ENCODE peak calls at places on chromosomes 2 and 18, in four cellular contexts. E is K562, S is HepG2, D is SK-N-SH. K is an unnamed sample.

GRCh38 chr2:71552356-71552755 is 99.0 kb downstream of the DYSF start:
- DNase-seq in E (no peak), S (no peak), D (no peak), K (no peak)

GRCh38 chr2:143258126-143258892 is 129.1 kb downstream of the ARHGAP15 start:
- DNase-seq in E (peak), S (no peak), D (no peak), K (no peak)

GRCh38 chr18:74183110-74183509 is 34.8 kb downstream of the TIMM21 start:
- DNase-seq in E (no peak), S (no peak), D (no peak), K (no peak)

GRCh38 chr2:209472871-209473270 is 49.0 kb downstream of the MAP2 start:
- DNase-seq in E (no peak), S (no peak), D (no peak), K (no peak)

GRCh38 chr18:27707201-27707600 is 469.7 kb downstream of the CDH2 start:
- DNase-seq in E (no peak), S (no peak), D (no peak), K (no peak)

GRCh38 chr2:221264318-221264717 is 307.8 kb downstream of the EPHA4 start:
- DNase-seq in E (no peak), S (no peak), D (no peak), K (no peak)

GRCh38 chr2:84526562-84526961 is 10.3 kb downstream of the DNAH6 start:
- DNase-seq in E (no peak), S (no peak), D (no peak), K (no peak)

GRCh38 chr2:152847067-152847466 is 128.6 kb downstream of the ARL6IP6 start:
- DNase-seq in E (no peak), S (no peak), D (peak), K (no peak)

GRCh38 chr2:18311413-18311812 is 249.0 kb downstream of the RDH14 start:
- DNase-seq in E (no peak), S (peak), D (no peak), K (no peak)

GRCh38 chr2:121075006-121075545 is 209.9 kb downstream of the TFCP2L1 start:
- DNase-seq in E (peak), S (no peak), D (peak), K (peak)

GRCh38 chr18:13218376-13219011 is at the start of gene LDLRAD4:
- DNase-seq in E (no peak), S (no peak), D (peak), K (no peak)
- TF ChIP-seq TAF1 in E (no peak), S (no peak), D (no peak), K (no peak)

DNA sequence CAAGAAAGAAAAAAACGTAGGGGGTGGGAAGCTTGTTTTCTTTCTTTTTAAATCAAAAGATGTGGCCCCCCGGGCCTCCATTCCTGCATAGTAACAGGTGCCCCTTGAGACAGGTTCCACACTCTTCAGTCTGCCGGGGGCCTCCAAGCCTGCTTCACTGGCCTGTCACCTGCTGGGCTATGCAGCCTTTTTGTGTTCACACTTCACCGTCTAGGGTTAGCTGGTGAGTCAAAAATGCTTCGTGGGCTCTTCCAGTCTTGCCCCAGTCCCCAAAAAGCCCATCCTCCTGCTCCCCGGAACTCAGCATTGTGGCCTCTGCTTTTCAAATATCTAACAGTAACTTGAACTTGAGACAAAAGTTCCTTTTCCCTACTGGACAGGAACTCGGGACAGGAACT is 67.9 kb downstream of the POLR1A start:
- DNase-seq in E (no peak), S (no peak), D (no peak), K (no peak)
- TF ChIP-seq TAF1 in E (no peak), S (no peak), D (no peak), K (no peak)

GRCh38 chr2:177281400-177282021 is 17.0 kb upstream of the NFE2L2 start:
- DNase-seq in E (no peak), S (no peak), D (no peak), K (no peak)
- TF ChIP-seq TAF1 in E (no peak), S (no peak), D (no peak), K (no peak)

GRCh38 chr18:31612124-31612523 is 20.4 kb downstream of the TTR start:
- DNase-seq in E (no peak), S (no peak), D (no peak), K (no peak)

GRCh38 chr18:31614044-31614443 is 22.4 kb downstream of the TTR start:
- DNase-seq in E (no peak), S (no peak), D (no peak), K (no peak)

GRCh38 chr18:31611511-31611910 is 19.8 kb downstream of the TTR start:
- DNase-seq in E (no peak), S (no peak), D (no peak), K (no peak)

GRCh38 chr18:31609886-31610646 is 18.4 kb downstream of the TTR start:
- DNase-seq in E (no peak), S (no peak), D (no peak), K (no peak)

GRCh38 chr18:31610841-31611240 is 19.2 kb downstream of the TTR start:
- DNase-seq in E (peak), S (peak), D (peak), K (no peak)
- TF ChIP-seq TAF1 in E (no peak), S (no peak), D (no peak), K (no peak)

GRCh38 chr2:151619337-151619989 is 114.8 kb downstream of the NEB start:
- DNase-seq in E (peak), S (peak), D (no peak), K (no peak)
- TF ChIP-seq TAF1 in E (no peak), S (no peak), D (no peak), K (no peak)

DNA sequence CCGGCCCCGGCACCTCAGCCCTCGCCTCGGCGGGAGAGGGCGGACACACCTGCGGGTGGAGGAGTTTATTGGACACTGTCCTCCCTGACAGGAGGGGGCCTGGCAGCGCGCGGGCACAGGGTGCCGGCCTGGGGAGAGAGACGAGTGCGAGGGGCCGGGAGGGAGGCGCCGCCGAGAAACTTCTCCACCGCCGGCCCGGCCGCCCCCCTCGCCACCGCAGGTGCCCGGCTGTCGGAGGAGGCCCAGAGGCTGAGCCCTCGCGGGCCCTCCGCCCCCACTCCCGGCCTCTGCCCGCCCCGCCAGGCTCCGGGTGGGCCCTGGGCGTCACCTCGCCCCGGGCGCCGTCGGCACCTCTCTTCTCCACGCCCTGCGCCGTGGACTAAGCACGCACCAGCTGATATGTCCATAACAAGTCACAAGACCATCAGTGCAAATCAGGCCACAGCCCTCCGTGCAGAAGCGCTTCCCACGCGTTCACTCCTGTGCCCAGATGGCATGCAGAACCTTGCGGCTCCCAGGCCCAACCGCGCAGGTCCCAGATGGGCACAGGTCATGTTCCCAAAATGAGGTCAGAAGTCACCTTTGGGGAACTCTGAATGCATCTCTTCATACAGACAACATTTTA is 311.2 kb downstream of the CELF4 start:
- DNase-seq in E (no peak), S (no peak), D (no peak), K (no peak)
- TF ChIP-seq TAF1 in E (no peak), S (no peak), D (no peak), K (no peak)

DNA sequence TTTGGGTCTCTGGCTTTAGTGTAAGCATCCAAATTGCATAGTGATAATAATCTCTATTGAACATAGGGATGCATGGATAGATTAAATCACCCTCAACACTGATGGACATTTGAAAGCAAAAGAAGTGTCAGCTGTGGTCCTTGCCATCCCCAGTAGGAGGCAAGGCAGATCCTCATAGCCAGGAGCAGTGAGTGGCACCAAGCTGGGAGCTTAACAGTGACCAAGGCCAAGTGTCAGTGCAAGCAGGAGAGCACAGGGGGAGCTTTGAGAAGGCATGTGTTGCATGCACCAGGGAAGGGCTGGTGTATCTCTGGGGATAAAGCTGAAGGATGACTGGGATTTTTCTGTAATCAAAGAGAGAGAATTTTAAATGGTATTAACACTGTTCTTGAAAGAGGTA is 14.7 kb downstream of the SLC14A1 start:
- DNase-seq in E (no peak), S (no peak), D (no peak), K (no peak)
- TF ChIP-seq TAF1 in E (no peak), S (no peak), D (no peak), K (no peak)

DNA sequence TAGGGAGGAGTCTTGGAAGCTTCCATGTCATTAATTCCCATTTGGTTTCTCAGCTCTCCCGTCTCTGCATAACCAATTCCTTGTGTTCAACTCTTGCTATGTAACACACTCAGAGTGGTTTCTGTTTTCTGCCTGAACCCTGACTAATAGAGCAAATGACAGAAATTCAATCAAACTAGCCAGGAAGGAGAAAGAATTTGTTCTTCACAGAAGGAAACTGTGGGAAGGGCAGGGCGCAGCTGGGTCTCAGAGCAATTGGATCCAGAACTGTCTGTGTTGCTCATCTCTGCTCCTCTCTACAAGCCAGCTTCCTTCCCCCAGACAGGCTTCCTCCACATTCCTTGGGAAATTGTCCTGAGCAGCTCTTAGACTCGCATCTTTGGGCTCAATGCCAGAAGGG is 269.8 kb downstream of the TNS1 start:
- DNase-seq in E (no peak), S (no peak), D (no peak), K (no peak)
- TF ChIP-seq TAF1 in E (no peak), S (no peak), D (no peak), K (no peak)

GRCh38 chr18:61662726-61663125 is 230.1 kb downstream of the RNF152 start:
- DNase-seq in E (no peak), S (no peak), D (no peak), K (no peak)
- TF ChIP-seq TAF1 in E (no peak), S (no peak), D (no peak), K (no peak)

DNA sequence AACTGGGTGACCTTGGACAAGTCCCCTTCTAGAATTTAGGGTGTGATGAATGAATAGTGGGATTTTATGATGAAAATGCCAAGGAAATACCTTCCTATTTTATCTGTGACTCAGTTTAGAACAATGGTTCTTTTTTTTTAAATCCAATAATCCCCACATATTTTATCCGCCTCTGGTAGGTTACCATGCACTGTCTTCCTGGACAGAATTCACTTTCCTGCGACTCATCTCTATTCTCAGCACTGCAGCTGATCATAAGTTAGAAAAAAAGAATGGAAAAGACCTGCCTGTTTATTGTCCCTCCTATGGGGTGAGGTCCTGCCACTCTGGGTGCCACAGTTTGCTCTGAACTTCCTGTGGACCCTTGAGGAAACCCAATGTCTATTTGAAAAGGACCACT is 73.1 kb downstream of the IRS1 start:
- DNase-seq in E (no peak), S (no peak), D (no peak), K (no peak)
- TF ChIP-seq TAF1 in E (no peak), S (no peak), D (no peak), K (no peak)

K was measured in GM12891.